ENCODE peak calls at places on chromosome 3, in five cellular contexts. One of them, this sample, is unnamed.

GRCh38 chr3:139358857-139359562 is 15.2 kb downstream of the MRPS22 start:
- DNase-seq in H1: no peak
- DNase-seq in trophoblast cell: no peak
- DNase-seq in H9: no peak
- DNase-seq in neuronal stem cell: peak; percentile 6
- DNase-seq in this sample: no peak

GRCh38 chr3:65562444-65562843 is 476.3 kb downstream of the MAGI1 start:
- DNase-seq in trophoblast cell: no peak
- DNase-seq in H9: no peak
- DNase-seq in neuronal stem cell: no peak
- DNase-seq in H1: no peak
- DNase-seq in this sample: no peak

GRCh38 chr3:174874258-174874657 is 15.1 kb downstream of the NAALADL2 start:
- DNase-seq in H9: no peak
- DNase-seq in trophoblast cell: no peak
- DNase-seq in H1: no peak
- DNase-seq in neuronal stem cell: no peak
- DNase-seq in this sample: no peak

GRCh38 chr3:52082951-52083350 is 26.6 kb upstream of the DUSP7 start:
- DNase-seq in H9: no peak
- DNase-seq in neuronal stem cell: no peak
- DNase-seq in H1: no peak
- DNase-seq in trophoblast cell: no peak
- DNase-seq in this sample: no peak

GRCh38 chr3:80051602-80051962 is 283.8 kb upstream of the ROBO1 start:
- DNase-seq in neuronal stem cell: no peak
- DNase-seq in H1: no peak
- DNase-seq in trophoblast cell: peak; percentile 30
- DNase-seq in H9: no peak
- DNase-seq in this sample: no peak

GRCh38 chr3:45214061-45214680 is 11.9 kb downstream of the TMEM158 start:
- DNase-seq in neuronal stem cell: no peak
- DNase-seq in trophoblast cell: peak; percentile 62
- DNase-seq in H9: peak; percentile 57
- DNase-seq in H1: no peak
- DNase-seq in this sample: no peak

GRCh38 chr3:108127301-108127988 is 36.6 kb upstream of the CD47 start:
- DNase-seq in H1: no peak
- DNase-seq in H9: no peak
- DNase-seq in neuronal stem cell: no peak
- DNase-seq in trophoblast cell: peak; percentile 35
- DNase-seq in this sample: no peak

GRCh38 chr3:181613813-181614212 is 97.9 kb upstream of the SOX2 start:
- DNase-seq in H9: no peak
- DNase-seq in neuronal stem cell: no peak
- DNase-seq in H1: no peak
- DNase-seq in trophoblast cell: no peak
- DNase-seq in this sample: no peak

GRCh38 chr3:11050666-11051323 is 58.2 kb downstream of the SLC6A1 start:
- DNase-seq in trophoblast cell: no peak
- DNase-seq in neuronal stem cell: no peak
- DNase-seq in H1: no peak
- DNase-seq in H9: no peak
- DNase-seq in this sample: no peak

GRCh38 chr3:58588030-58588614 is 10.9 kb upstream of the FAM107A start:
- DNase-seq in H1: peak; percentile 82
- DNase-seq in trophoblast cell: no peak
- DNase-seq in H9: peak; percentile 64
- DNase-seq in neuronal stem cell: peak; percentile 71
- DNase-seq in this sample: peak; percentile 51

GRCh38 chr3:133301194-133301593 is 98.7 kb upstream of the BFSP2 start:
- DNase-seq in H1: no peak
- DNase-seq in H9: no peak
- DNase-seq in neuronal stem cell: no peak
- DNase-seq in trophoblast cell: peak; percentile 66
- DNase-seq in this sample: peak; percentile 49

GRCh38 chr3:35664460-35664919 is 25.2 kb downstream of the ARPP21 start:
- DNase-seq in neuronal stem cell: no peak
- DNase-seq in H1: peak; percentile 50
- DNase-seq in trophoblast cell: peak; percentile 11
- DNase-seq in H9: peak; percentile 66
- DNase-seq in this sample: no peak

GRCh38 chr3:111715911-111716523 is 120.9 kb upstream of the ZBED2 start:
- DNase-seq in H1: peak; percentile 59
- DNase-seq in neuronal stem cell: no peak
- DNase-seq in H9: no peak
- DNase-seq in trophoblast cell: peak; percentile 77
- DNase-seq in this sample: peak; percentile 46

GRCh38 chr3:10428393-10429091 is 76.8 kb downstream of the ATP2B2 start:
- DNase-seq in H1: no peak
- DNase-seq in trophoblast cell: no peak
- DNase-seq in H9: no peak
- DNase-seq in neuronal stem cell: no peak
- DNase-seq in this sample: no peak

GRCh38 chr3:48409291-48410201 is 20.3 kb downstream of the PLXNB1 start:
- DNase-seq in neuronal stem cell: no peak
- DNase-seq in H1: no peak
- DNase-seq in trophoblast cell: no peak
- DNase-seq in H9: peak; percentile 25
- DNase-seq in this sample: no peak

GRCh38 chr3:48406443-48407431 is 23.1 kb downstream of the PLXNB1 start:
- DNase-seq in H9: no peak
- DNase-seq in H1: no peak
- DNase-seq in neuronal stem cell: no peak
- DNase-seq in trophoblast cell: no peak
- DNase-seq in this sample: no peak

GRCh38 chr3:48405971-48406370 is 23.9 kb downstream of the PLXNB1 start:
- DNase-seq in neuronal stem cell: no peak
- DNase-seq in H1: no peak
- DNase-seq in H9: no peak
- DNase-seq in trophoblast cell: no peak
- DNase-seq in this sample: no peak

GRCh38 chr3:48408823-48409281 is 21.0 kb downstream of the PLXNB1 start:
- DNase-seq in neuronal stem cell: no peak
- DNase-seq in H9: peak; percentile 33
- DNase-seq in H1: no peak
- DNase-seq in trophoblast cell: no peak
- DNase-seq in this sample: no peak

DNA sequence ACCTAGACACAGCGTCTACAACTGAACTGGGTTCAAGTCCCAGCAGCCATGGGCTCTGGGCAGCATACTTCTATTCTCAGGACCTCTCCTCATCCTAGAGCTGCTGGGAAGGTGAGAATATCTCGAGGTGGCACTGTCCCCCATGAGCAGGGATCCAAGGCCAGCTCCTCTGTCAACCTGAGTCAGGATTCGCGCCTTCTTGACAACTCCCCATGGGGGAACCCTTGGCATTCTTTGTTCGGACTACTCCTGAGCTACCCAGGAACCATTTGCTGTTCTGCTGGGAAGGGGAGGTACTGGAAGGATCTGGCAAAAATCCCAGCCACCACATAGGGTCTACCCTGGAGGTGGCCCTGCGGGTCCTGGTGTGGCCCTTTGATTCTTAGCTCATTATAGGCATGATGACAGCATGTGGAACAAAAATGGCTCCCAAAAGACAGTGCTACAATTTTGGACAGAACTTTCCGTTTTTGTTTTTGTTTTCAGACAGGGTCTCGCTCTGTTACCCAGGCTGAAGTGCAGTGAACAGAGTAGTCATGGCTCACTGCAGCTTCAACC is 22.3 kb downstream of the PLXNB1 start:
- DNase-seq in trophoblast cell: no peak
- DNase-seq in H1: no peak
- DNase-seq in H9: no peak
- DNase-seq in neuronal stem cell: no peak
- DNase-seq in this sample: no peak
- H2BK12ac ChIP-seq in trophoblast cell: no peak overlapping the region
- H2BK12ac ChIP-seq in H1: no peak overlapping the region
- H2BK12ac ChIP-seq in H9: no peak overlapping the region
- H2BK12ac ChIP-seq in neuronal stem cell: no peak overlapping the region
- H2BK12ac ChIP-seq in this sample: no peak overlapping the region

DNA sequence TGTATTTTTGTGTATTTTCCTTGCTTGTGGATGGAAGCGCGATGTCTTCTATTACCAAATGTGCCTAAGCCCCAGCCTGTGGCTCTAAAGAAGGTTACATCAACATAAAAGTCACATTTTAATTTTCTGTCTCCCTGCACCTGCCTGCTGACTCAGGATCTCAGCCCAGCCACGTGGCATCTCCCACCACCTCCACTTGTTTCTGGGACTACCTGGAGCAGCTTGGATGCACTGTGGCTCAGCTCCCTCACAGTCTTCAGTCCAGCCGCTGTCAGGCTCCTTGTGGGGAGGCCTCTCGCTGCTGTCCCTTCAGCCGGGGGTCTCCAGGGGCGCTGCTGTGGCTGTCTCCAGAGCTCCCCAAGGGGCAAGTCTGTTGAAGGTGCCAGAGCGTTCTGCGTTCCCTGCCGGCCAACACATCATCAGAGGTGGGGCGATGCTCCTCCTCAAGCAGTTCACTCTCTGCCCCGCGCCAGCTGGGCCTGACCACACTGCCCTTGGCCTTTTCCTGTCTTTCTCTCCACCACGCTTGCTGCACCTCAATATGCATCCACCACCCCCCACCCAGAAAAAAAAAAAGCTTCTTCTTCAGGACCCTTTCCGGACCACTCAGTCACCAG is 47.7 kb upstream of the BDH1 start:
- DNase-seq in H1: no peak
- DNase-seq in neuronal stem cell: no peak
- DNase-seq in H9: no peak
- DNase-seq in trophoblast cell: no peak
- DNase-seq in this sample: no peak
- H2BK12ac ChIP-seq in H1: no peak overlapping the region
- H2BK12ac ChIP-seq in neuronal stem cell: no peak overlapping the region
- H2BK12ac ChIP-seq in H9: no peak overlapping the region
- H2BK12ac ChIP-seq in trophoblast cell: no peak overlapping the region
- H2BK12ac ChIP-seq in this sample: no peak overlapping the region

GRCh38 chr3:64164309-64164708 is 61.0 kb downstream of the PRICKLE2 start:
- DNase-seq in trophoblast cell: no peak
- DNase-seq in neuronal stem cell: no peak
- DNase-seq in H9: no peak
- DNase-seq in H1: no peak
- DNase-seq in this sample: no peak

GRCh38 chr3:64167346-64167745 is 57.9 kb downstream of the PRICKLE2 start:
- DNase-seq in H1: no peak
- DNase-seq in H9: no peak
- DNase-seq in neuronal stem cell: no peak
- DNase-seq in trophoblast cell: no peak
- DNase-seq in this sample: no peak

GRCh38 chr3:64166584-64167155 is 58.6 kb downstream of the PRICKLE2 start:
- DNase-seq in H1: no peak
- DNase-seq in neuronal stem cell: peak; percentile 39
- DNase-seq in H9: peak; percentile 44
- DNase-seq in trophoblast cell: peak; percentile 74
- DNase-seq in this sample: no peak

GRCh38 chr3:64170270-64170669 is 55.0 kb downstream of the PRICKLE2 start:
- DNase-seq in neuronal stem cell: no peak
- DNase-seq in H9: no peak
- DNase-seq in trophoblast cell: peak; percentile 13
- DNase-seq in H1: no peak
- DNase-seq in this sample: no peak

DNA sequence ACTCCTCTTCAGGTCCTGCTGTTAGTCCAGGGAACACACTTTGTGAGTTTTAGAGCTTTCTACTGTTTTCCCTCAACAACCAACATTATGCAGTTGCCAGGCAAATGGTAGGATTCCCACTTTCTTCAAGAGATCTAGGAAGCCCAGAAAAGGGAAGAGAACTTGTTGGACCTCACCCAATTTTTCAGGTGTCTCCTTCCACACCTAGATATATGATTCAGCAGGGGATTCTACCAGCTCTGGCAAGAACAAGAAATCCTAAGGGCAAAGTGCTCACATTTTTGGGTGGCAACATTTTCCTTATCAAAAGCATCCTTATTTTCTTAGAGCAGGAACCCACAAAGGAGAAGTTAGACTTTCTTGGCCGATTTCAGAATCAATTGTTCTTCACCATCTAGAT is 57.4 kb downstream of the PRICKLE2 start:
- DNase-seq in neuronal stem cell: no peak
- DNase-seq in trophoblast cell: no peak
- DNase-seq in H1: no peak
- DNase-seq in H9: no peak
- DNase-seq in this sample: no peak
- H2BK12ac ChIP-seq in neuronal stem cell: no peak overlapping the region
- H2BK12ac ChIP-seq in trophoblast cell: no peak overlapping the region
- H2BK12ac ChIP-seq in H1: no peak overlapping the region
- H2BK12ac ChIP-seq in H9: no peak overlapping the region
- H2BK12ac ChIP-seq in this sample: no peak overlapping the region

GRCh38 chr3:123394391-123395022 is 54.4 kb downstream of the ADCY5 start:
- DNase-seq in H1: no peak
- DNase-seq in H9: no peak
- DNase-seq in trophoblast cell: no peak
- DNase-seq in neuronal stem cell: no peak
- DNase-seq in this sample: no peak

GRCh38 chr3:123397921-123398785 is 50.7 kb downstream of the ADCY5 start:
- DNase-seq in H9: no peak
- DNase-seq in neuronal stem cell: no peak
- DNase-seq in H1: no peak
- DNase-seq in trophoblast cell: peak; percentile 76
- DNase-seq in this sample: no peak

GRCh38 chr3:123395235-123395634 is 53.7 kb downstream of the ADCY5 start:
- DNase-seq in neuronal stem cell: no peak
- DNase-seq in trophoblast cell: no peak
- DNase-seq in H1: no peak
- DNase-seq in H9: no peak
- DNase-seq in this sample: no peak

GRCh38 chr3:123397050-123397590 is 51.8 kb downstream of the ADCY5 start:
- DNase-seq in H1: no peak
- DNase-seq in H9: no peak
- DNase-seq in trophoblast cell: no peak
- DNase-seq in neuronal stem cell: no peak
- DNase-seq in this sample: no peak

DNA sequence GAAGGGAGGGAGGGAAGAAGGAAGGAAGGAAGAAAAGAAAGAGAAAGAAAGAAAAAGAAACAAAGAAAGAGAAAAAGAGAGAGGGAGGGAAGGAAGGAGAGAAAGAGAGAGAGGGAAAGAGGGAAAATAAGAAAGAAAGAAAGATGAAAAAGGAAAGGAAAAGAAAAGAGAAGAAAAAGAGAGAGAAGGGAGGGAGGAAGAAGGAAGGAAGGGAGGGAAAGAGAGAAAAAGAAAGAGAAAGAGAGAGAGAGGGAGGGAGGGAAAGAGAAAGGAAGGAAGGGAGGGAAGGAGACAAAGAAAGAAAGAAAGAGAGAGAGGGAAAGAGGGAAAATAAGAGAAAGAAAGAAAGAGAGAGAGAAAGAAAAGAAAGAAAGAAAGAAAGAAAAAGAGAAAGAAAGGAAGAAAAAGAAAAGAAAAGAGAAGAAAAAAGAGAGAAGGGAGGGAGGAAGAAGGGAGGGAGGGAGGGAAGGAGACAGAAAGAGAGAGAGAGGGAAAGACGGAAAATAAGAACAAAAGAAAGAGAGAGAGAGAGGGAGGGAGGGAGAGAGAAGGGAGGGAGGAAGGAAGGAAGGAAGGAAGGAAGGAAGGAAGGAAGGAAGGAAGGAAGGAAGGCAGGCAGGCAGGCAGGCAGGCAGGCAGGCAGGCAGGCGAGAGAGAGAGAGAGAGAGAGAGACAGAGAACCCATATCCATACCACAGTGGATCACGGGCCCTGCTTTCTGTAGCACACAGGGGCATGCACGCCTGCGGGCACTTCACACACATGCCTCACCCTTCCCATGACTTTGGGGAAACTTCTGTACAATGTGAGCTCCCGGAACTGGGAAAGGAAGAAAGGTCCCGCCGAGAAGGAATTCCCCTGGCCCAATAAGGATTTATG is 52.5 kb downstream of the ADCY5 start:
- DNase-seq in H9: no peak
- DNase-seq in H1: no peak
- DNase-seq in neuronal stem cell: no peak
- DNase-seq in trophoblast cell: peak; percentile 94
- DNase-seq in this sample: no peak
- H2BK12ac ChIP-seq in H9: no peak overlapping the region
- H2BK12ac ChIP-seq in H1: no peak overlapping the region
- H2BK12ac ChIP-seq in neuronal stem cell: no peak overlapping the region
- H2BK12ac ChIP-seq in trophoblast cell: no peak overlapping the region
- H2BK12ac ChIP-seq in this sample: no peak overlapping the region